ENCODE peak calls at places on chromosomes 12 and 14, in five cellular contexts. Z is pancreas, R is GM12865, L is prostate gland, Q is WERI-Rb-1. P is an unnamed sample.
A peak's percentile ranks its signal among the peaks of the same experiment; 100 is the strongest.

GRCh38 chr12:42201061-42201460 is 37.0 kb downstream of the YAF2 start:
- DNase-seq in R (no peak), Z (no peak), Q (no peak), L (no peak), P (no peak)

GRCh38 chr12:100752841-100753240 is 41.7 kb upstream of the ANO4 start:
- DNase-seq in Z (no peak), Q (no peak), L (no peak), R (no peak), P (no peak)

GRCh38 chr12:54225666-54226065 is 36.9 kb upstream of the SMUG1 start:
- DNase-seq in Z (no peak), L (no peak), Q (no peak), R (no peak), P (no peak)

GRCh38 chr14:74514471-74514932 is 20.9 kb downstream of the ISCA2 start:
- DNase-seq in L (no peak), Z (no peak), Q (no peak), R (peak; percentile 48), P (no peak)

GRCh38 chr14:65224799-65225198 is 122.5 kb upstream of the MAX start:
- DNase-seq in L (peak; percentile 44), R (peak; percentile 54), Z (peak; percentile 75), Q (no peak), P (no peak)

GRCh38 chr12:42732908-42733411 is 143.4 kb upstream of the PRICKLE1 start:
- DNase-seq in L (no peak), Q (no peak), Z (no peak), R (no peak), P (no peak)

GRCh38 chr14:52522033-52522432 is 30.3 kb downstream of the TXNDC16 start:
- DNase-seq in Q (no peak), L (no peak), R (no peak), Z (no peak), P (no peak)

GRCh38 chr12:82838123-82838522 is 151.4 kb downstream of the TMTC2 start:
- DNase-seq in Z (no peak), Q (no peak), L (no peak), R (no peak), P (no peak)

GRCh38 chr12:131894313-131894860 is at the start of gene ULK1:
- DNase-seq in R (peak; percentile 91), L (peak; percentile 89), Q (peak; percentile 94), Z (peak; percentile 94), P (peak; percentile 100)

GRCh38 chr12:64457036-64457435 is 5.1 kb downstream of the TBK1 start:
- DNase-seq in L (no peak), R (no peak), Z (no peak), Q (no peak), P (no peak)

GRCh38 chr12:40691913-40692616 is at the start of gene CNTN1:
- DNase-seq in R (peak; percentile 30), Q (peak; percentile 86), L (peak; percentile 46), Z (peak; percentile 50), P (peak; percentile 68)

GRCh38 chr12:93784339-93785086 is 107.3 kb downstream of the CRADD start:
- DNase-seq in L (peak; percentile 90), Z (no peak), R (no peak), Q (peak; percentile 59), P (no peak)

GRCh38 chr12:9241301-9241700 is 33.1 kb upstream of the PZP start:
- DNase-seq in Z (no peak), L (no peak), Q (no peak), R (no peak), P (no peak)

GRCh38 chr14:35632276-35633071 is 98.5 kb downstream of the INSM2 start:
- DNase-seq in Q (no peak), L (no peak), Z (no peak), R (no peak), P (no peak)

GRCh38 chr12:122111070-122111750 is 32.7 kb downstream of the MLXIP start:
- DNase-seq in L (peak; percentile 69), Z (no peak), Q (no peak), R (no peak), P (no peak)

GRCh38 chr14:92951261-92951660 is 28.3 kb downstream of the CHGA start:
- DNase-seq in Z (no peak), Q (no peak), L (no peak), R (no peak), P (no peak)

GRCh38 chr12:42446761-42447160 is 120.8 kb downstream of the PPHLN1 start:
- DNase-seq in Q (no peak), Z (no peak), L (no peak), R (no peak), P (no peak)

GRCh38 chr14:61780125-61780524 is 17.9 kb downstream of the SNAPC1 start:
- DNase-seq in Z (no peak), L (no peak), Q (no peak), R (peak; percentile 57), P (peak; percentile 32)

GRCh38 chr12:101235686-101236085 is 25.6 kb upstream of the SLC5A8 start:
- DNase-seq in Q (no peak), Z (no peak), R (no peak), L (no peak), P (no peak)

GRCh38 chr14:104230119-104230885 is 91.9 kb downstream of the KIF26A start:
- DNase-seq in R (no peak), L (no peak), Q (no peak), Z (no peak), P (no peak)

GRCh38 chr12:31589896-31590729 is 823 bp downstream of the DENND5B start:
- DNase-seq in Z (peak; percentile 77), L (peak; percentile 40), Q (peak; percentile 69), R (peak; percentile 70), P (peak; percentile 59)

GRCh38 chr12:108193922-108194321 is 64.8 kb downstream of the WSCD2 start:
- DNase-seq in Q (peak; percentile 31), R (peak; percentile 46), L (peak; percentile 9), Z (peak; percentile 10), P (peak; percentile 68)

GRCh38 chr14:96016761-96017160 is 22.4 kb upstream of the C14orf132 start:
- DNase-seq in Z (no peak), L (no peak), Q (peak; percentile 58), R (no peak), P (no peak)

GRCh38 chr14:61443481-61443880 is 122.1 kb downstream of the PRKCH start:
- DNase-seq in Z (no peak), Q (no peak), R (no peak), L (no peak), P (no peak)

GRCh38 chr12:96719671-96720362 is 187.2 kb upstream of the NEDD1 start:
- DNase-seq in Z (no peak), Q (no peak), L (peak; percentile 10), R (peak; percentile 66), P (peak; percentile 69)

GRCh38 chr12:26803552-26803951 is 29.4 kb downstream of the ITPR2 start:
- DNase-seq in L (no peak), Z (no peak), R (no peak), Q (no peak), P (no peak)

GRCh38 chr14:91143862-91144261 is 30.0 kb downstream of the DGLUCY start:
- DNase-seq in L (no peak), Z (peak; percentile 64), Q (no peak), R (no peak), P (no peak)

GRCh38 chr12:83505586-83505985 is 818.9 kb downstream of the TMTC2 start:
- DNase-seq in Z (no peak), L (no peak), Q (no peak), R (no peak), P (no peak)

GRCh38 chr14:77212933-77213656 is 31.5 kb downstream of the TMEM63C start:
- DNase-seq in R (peak; percentile 45), Z (peak; percentile 68), L (peak; percentile 14), Q (peak; percentile 77), P (peak; percentile 78)

DNA sequence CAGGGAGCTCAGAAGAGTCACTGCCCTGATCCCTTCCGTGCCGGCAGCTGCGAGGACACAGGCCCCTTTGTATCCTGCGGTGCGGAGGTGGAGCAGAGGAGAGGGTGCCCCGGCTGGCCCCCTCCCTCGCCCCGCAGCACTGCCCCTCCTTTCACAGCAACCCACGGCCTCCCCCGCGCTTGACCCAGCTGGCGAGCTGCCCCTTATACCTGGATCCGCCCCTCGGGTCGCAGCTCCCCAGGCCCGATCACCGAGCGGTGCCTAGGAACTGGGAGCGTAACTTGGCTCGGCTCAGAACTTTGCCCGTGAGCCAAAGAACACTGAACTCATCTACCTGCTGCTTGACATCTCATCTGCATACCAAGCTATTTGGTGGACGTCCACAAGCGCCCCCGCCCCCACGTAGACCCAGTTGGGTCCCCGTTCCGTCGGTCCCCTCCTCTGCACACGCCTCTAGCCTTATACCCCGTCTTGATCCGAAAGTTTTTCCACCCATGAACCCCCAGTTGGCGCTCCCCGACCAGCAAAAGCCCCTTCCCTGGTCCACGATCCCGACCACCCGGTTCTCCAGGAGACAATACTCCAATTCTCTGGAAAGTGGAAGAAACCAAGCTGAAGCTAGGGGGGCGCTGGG is 697 bp upstream of the DNAJC14 start:
- DNase-seq in R (peak; percentile 47), Q (peak; percentile 31), L (peak; percentile 27), Z (peak; percentile 74), P (peak; percentile 67)
- TF ChIP-seq CTCF in R (no peak), Q (no peak), L (no peak), Z (no peak), P (peak; percentile 12)

DNA sequence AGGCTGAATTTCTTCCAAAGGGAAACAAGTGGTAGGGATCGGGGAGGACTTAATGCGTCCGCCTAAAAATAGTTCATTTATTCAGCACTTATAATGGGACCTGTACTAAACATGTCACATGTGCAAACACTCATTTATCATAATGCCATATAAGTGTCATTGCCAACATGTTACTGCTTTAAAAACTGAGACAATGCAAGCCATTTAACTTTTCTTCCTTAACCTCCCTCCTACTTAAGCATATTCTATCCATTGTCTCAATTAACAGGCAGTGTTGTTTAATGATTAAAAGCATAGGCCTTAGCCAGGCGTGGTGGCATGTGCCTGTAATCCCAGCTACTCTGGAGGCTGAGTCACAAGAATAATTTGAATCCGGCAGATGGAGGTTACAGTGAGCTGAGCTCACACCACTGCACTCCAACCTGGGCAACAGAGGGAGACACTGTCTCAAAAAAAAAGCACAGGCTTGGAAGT is 13.5 kb upstream of the SCFD1 start:
- DNase-seq in R (no peak), Z (peak; percentile 47), Q (no peak), L (no peak), P (no peak)
- TF ChIP-seq CTCF in R (no peak), Z (no peak), Q (no peak), L (no peak), P (no peak)

DNA sequence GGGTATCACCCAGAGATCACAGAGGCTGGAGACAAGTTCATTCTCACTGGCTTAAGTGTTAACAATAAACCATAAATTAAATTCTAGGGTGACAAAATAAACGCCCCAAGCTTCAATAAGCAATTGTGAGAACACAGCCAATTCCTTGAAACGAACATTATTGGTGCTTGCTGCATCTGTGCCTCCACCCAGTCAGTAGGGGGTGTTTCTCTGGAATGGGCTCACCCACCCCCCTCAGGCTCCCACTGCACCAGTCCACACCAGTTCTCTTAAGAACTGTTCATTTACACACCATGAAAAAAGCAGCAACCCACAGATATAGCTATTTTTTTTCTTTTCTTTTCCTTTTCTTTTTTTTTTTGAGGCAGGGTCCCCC is 34.7 kb downstream of the CDC42BPB start:
- DNase-seq in Q (no peak), L (no peak), Z (no peak), R (no peak), P (no peak)
- TF ChIP-seq CTCF in Q (no peak), L (no peak), Z (no peak), R (no peak), P (no peak)

DNA sequence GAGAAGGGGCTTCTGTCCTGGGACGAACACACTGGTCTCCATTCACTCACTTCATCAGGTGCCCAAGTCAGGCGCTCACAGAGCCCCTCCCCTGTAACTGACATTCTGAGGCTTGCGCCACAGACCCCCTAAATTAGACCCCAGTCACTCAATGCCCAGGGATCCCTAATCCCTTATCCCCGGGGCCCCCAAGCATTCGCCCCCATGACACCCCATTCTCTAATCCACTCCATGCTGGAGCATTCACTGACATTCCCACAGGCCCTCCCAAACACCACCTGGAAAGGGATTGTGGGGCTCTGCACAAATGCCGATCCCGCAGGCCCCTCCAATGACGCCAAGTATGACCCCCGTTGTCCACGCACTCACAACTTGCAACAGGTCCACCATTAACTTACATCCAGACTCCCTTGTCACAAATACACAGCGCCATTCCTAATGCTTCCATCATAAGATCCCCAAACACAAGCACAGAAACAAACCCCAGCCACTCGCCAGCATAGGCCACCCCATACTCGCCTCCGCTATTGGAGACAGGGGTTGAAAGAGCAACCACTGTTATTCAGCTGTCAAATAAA is 1.5 kb downstream of the ZNF605 start:
- DNase-seq in Q (no peak), Z (no peak), R (no peak), L (no peak), P (peak; percentile 30)
- TF ChIP-seq CTCF in Q (no peak), Z (no peak), R (no peak), L (no peak), P (no peak)

P was measured in GM13976.